ENCODE peak calls at places on chromosome 14, in nine cellular contexts. E, K, I, C, W, A, T, M and V are unnamed samples.
A peak's percentile ranks its signal among the peaks of the same experiment; 100 is the strongest.

GRCh38 chr14:98138666-98139065 is 1133.3 kb downstream of the BCL11B start:
- DNase-seq in I (no peak), C (no peak), T (peak; percentile 43), K (no peak), W (peak; percentile 55), A (peak; percentile 30), E (no peak), M (peak; percentile 68), V (peak; percentile 57)

GRCh38 chr14:93230539-93230938 is 23.5 kb downstream of the UBR7 start:
- DNase-seq in T (no peak), A (peak; percentile 49), K (no peak), M (no peak), C (no peak), W (no peak), E (no peak), I (no peak), V (no peak)

GRCh38 chr14:100429537-100429936 is 106.4 kb downstream of the SLC25A47 start:
- DNase-seq in K (no peak), E (no peak), I (no peak), W (no peak), C (no peak), T (no peak), M (no peak), A (no peak), V (no peak)

GRCh38 chr14:75454963-75455546 is 27.2 kb downstream of the JDP2 start:
- DNase-seq in I (peak; percentile 85), E (no peak), M (no peak), A (peak; percentile 29), K (peak; percentile 68), C (peak; percentile 65), W (no peak), T (no peak), V (no peak)

GRCh38 chr14:67955241-67955640 is 135.7 kb downstream of the RAD51B start:
- DNase-seq in M (no peak), K (no peak), A (no peak), T (no peak), I (no peak), W (no peak), E (no peak), C (no peak), V (no peak)

GRCh38 chr14:100710391-100711116 is 16.1 kb upstream of the DLK1 start:
- DNase-seq in T (no peak), E (no peak), K (no peak), C (no peak), A (no peak), M (no peak), I (no peak), W (no peak), V (no peak)

GRCh38 chr14:105491366-105492006 is 440 bp downstream of the TEDC1 start:
- DNase-seq in W (peak; percentile 73), A (peak; percentile 82), T (peak; percentile 70), I (peak; percentile 35), K (peak; percentile 74), M (peak; percentile 76), C (peak; percentile 77), E (peak; percentile 87), V (peak; percentile 76)

GRCh38 chr14:37056473-37056872 is 115.9 kb downstream of the SLC25A21 start:
- DNase-seq in K (no peak), A (peak; percentile 49), T (no peak), E (no peak), I (peak; percentile 51), M (no peak), W (no peak), C (no peak), V (no peak)

GRCh38 chr14:22986508-22987054 is 4.2 kb upstream of the AJUBA start:
- DNase-seq in A (peak; percentile 88), C (peak; percentile 95), W (peak; percentile 85), E (peak; percentile 84), M (peak; percentile 79), K (peak; percentile 85), T (peak; percentile 74), I (peak; percentile 79), V (peak; percentile 86)

GRCh38 chr14:95265106-95266094 is 54.3 kb downstream of the CLMN start:
- DNase-seq in T (no peak), A (peak; percentile 86), W (no peak), C (peak; percentile 74), E (peak; percentile 56), M (no peak), K (peak; percentile 32), I (peak; percentile 89), V (no peak)

GRCh38 chr14:52553671-52554575 is 1.3 kb downstream of the GPR137C start:
- DNase-seq in T (peak; percentile 73), E (peak; percentile 42), M (peak; percentile 81), A (peak; percentile 95), C (peak; percentile 81), K (peak; percentile 87), W (peak; percentile 69), I (peak; percentile 84), V (peak; percentile 84)

GRCh38 chr14:101705733-101706508 is 55.6 kb upstream of the PPP2R5C start:
- DNase-seq in M (peak; percentile 69), T (peak; percentile 64), K (no peak), C (no peak), W (no peak), A (peak; percentile 66), E (peak; percentile 50), I (no peak), V (peak; percentile 66)